ENCODE peak calls at places on chromosomes 5 and 9, in seven cellular contexts. R, T, G, U, M, O and Q are unnamed samples.
A peak's percentile ranks its signal among the peaks of the same experiment; 100 is the strongest.

GRCh38 chr5:152861231-152861630 is 456.2 kb upstream of the NMUR2 start:
- DNase-seq in R (no peak), T (no peak), G (no peak), U (no peak), M (no peak), O (no peak), Q (no peak)

GRCh38 chr9:74496819-74497749 is at the start of gene RORB:
- DNase-seq in R (peak; percentile 31), T (no peak), G (no peak), U (peak; percentile 71), M (no peak), O (no peak), Q (peak; percentile 71)

GRCh38 chr9:103837940-103838339 is 256.2 kb upstream of the SMC2 start:
- DNase-seq in R (no peak), T (no peak), G (no peak), U (no peak), M (no peak), O (no peak), Q (no peak)

GRCh38 chr9:98172604-98173003 is 19.8 kb downstream of the CORO2A start:
- DNase-seq in R (no peak), T (no peak), G (no peak), U (no peak), M (no peak), O (no peak), Q (no peak)

GRCh38 chr9:81619353-81620008 is 69.9 kb downstream of the TLE1 start:
- DNase-seq in R (no peak), T (peak; percentile 69), G (peak; percentile 67), U (no peak), M (no peak), O (peak; percentile 91), Q (peak; percentile 83)

GRCh38 chr5:168125445-168126199 is 165.8 kb upstream of the WWC1 start:
- DNase-seq in R (no peak), T (no peak), G (no peak), U (no peak), M (no peak), O (no peak), Q (no peak)

GRCh38 chr5:56693220-56693579 is 122.1 kb upstream of the MAP3K1 start:
- DNase-seq in R (no peak), T (no peak), G (no peak), U (no peak), M (no peak), O (no peak), Q (no peak)

GRCh38 chr9:7137571-7137970 is 379.8 kb downstream of the KDM4C start:
- DNase-seq in R (no peak), T (no peak), G (no peak), U (no peak), M (no peak), O (no peak), Q (no peak)

GRCh38 chr9:134130503-134131375 is 5.1 kb upstream of the WDR5 start:
- DNase-seq in R (no peak), T (no peak), G (no peak), U (no peak), M (no peak), O (no peak), Q (no peak)

GRCh38 chr9:16131269-16131668 is 578.4 kb downstream of the CCDC171 start:
- DNase-seq in R (no peak), T (peak; percentile 67), G (no peak), U (no peak), M (no peak), O (no peak), Q (peak; percentile 89)
- TF ChIP-seq CTCF in R (no peak), T (peak; percentile 72), G (peak; percentile 21), U (no peak), M (no peak), O (peak; percentile 47), Q (peak; percentile 70)

GRCh38 chr9:135830496-135830895 is 76.8 kb downstream of the CAMSAP1 start:
- DNase-seq in R (no peak), T (peak; percentile 9), G (peak; percentile 14), U (no peak), M (no peak), O (peak; percentile 6), Q (peak; percentile 44)
- H3K4me3 ChIP-seq in R (no peak overlapping the region), T (no peak overlapping the region), G (no peak overlapping the region), U (no peak overlapping the region), M (no peak overlapping the region), O (no peak overlapping the region), Q (no peak overlapping the region)

GRCh38 chr5:91245871-91246270 is 137.2 kb downstream of the ARRDC3 start:
- DNase-seq in R (no peak), T (no peak), G (no peak), U (no peak), M (no peak), O (no peak), Q (peak; percentile 39)
- TF ChIP-seq CTCF in R (no peak), T (no peak), G (no peak), U (no peak), M (no peak), O (peak; percentile 5), Q (no peak)

GRCh38 chr5:81787843-81788242 is 36.9 kb upstream of the SSBP2 start:
- DNase-seq in R (no peak), T (peak; percentile 55), G (no peak), U (peak; percentile 73), M (no peak), O (peak; percentile 34), Q (peak; percentile 85)
- H3K4me3 ChIP-seq in R (no peak overlapping the region), T (no peak overlapping the region), G (no peak overlapping the region), U (peak overlapping the region; percentile 6), M (no peak overlapping the region), O (no peak overlapping the region), Q (no peak overlapping the region)

GRCh38 chr5:45642370-45642769 is 53.8 kb downstream of the HCN1 start:
- DNase-seq in R (no peak), T (no peak), G (no peak), U (no peak), M (no peak), O (no peak), Q (no peak)

GRCh38 chr5:45643051-45643450 is 53.1 kb downstream of the HCN1 start:
- DNase-seq in R (no peak), T (no peak), G (no peak), U (no peak), M (no peak), O (no peak), Q (no peak)

GRCh38 chr5:45639038-45639437 is 57.1 kb downstream of the HCN1 start:
- DNase-seq in R (no peak), T (no peak), G (no peak), U (no peak), M (no peak), O (no peak), Q (peak; percentile 2)
- TF ChIP-seq CTCF in R (no peak), T (no peak), G (no peak), U (no peak), M (no peak), O (no peak), Q (no peak)

GRCh38 chr5:58958701-58959100 is 375.8 kb downstream of the RAB3C start:
- DNase-seq in R (no peak), T (no peak), G (no peak), U (no peak), M (no peak), O (no peak), Q (no peak)
- H3K4me3 ChIP-seq in R (no peak overlapping the region), T (no peak overlapping the region), G (no peak overlapping the region), U (no peak overlapping the region), M (no peak overlapping the region), O (no peak overlapping the region), Q (no peak overlapping the region)

GRCh38 chr5:8864053-8864452 is 681.8 kb downstream of the SEMA5A start:
- DNase-seq in R (no peak), T (no peak), G (no peak), U (no peak), M (no peak), O (no peak), Q (peak; percentile 58)
- TF ChIP-seq CTCF in R (no peak), T (peak; percentile 76), G (peak; percentile 40), U (no peak), M (no peak), O (peak; percentile 53), Q (peak; percentile 68)

DNA sequence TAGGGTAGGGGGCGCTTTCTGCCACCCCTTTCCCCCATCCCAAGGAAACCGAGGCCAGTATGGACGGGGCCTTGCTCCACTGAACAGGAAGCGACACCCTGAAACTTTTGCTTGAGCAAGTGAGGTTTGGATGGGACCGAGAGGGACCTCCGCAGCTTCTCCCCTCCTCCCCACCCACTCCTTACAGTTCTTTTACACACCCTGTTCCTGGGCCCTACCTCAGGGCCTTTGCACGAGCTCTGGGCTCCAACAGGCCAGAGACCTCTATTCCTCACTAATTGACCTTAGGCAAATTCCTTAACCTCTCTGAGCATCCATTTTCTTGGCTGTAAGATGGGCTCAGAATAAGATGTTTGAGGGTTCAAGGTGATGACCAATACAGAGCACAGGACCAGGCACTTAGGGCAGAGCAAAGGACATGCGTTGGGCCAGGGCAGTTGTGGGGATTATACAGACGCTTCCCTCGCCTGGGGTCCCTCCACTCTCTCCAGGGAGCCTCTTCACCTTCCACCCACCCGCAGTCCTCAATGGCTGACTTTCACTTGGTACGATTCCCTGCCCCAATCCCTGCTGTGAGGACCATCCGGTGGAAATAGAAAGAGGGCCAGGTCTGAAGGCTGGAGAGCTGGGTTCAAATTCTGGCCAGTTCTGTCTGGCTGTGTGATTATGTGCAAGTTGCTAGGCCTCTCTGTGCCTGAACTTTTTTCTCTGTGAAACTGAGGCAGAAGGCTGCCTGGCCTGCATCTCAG is 206.3 kb upstream of the IER5L start:
- DNase-seq in R (no peak), T (no peak), G (no peak), U (peak; percentile 50), M (no peak), O (no peak), Q (no peak)
- H3K4me3 ChIP-seq in R (peak overlapping the region; percentile 46), T (peak overlapping the region; percentile 54), G (no peak overlapping the region), U (peak overlapping the region; percentile 74), M (peak overlapping the region; percentile 48), O (no peak overlapping the region), Q (peak overlapping the region; percentile 57)

DNA sequence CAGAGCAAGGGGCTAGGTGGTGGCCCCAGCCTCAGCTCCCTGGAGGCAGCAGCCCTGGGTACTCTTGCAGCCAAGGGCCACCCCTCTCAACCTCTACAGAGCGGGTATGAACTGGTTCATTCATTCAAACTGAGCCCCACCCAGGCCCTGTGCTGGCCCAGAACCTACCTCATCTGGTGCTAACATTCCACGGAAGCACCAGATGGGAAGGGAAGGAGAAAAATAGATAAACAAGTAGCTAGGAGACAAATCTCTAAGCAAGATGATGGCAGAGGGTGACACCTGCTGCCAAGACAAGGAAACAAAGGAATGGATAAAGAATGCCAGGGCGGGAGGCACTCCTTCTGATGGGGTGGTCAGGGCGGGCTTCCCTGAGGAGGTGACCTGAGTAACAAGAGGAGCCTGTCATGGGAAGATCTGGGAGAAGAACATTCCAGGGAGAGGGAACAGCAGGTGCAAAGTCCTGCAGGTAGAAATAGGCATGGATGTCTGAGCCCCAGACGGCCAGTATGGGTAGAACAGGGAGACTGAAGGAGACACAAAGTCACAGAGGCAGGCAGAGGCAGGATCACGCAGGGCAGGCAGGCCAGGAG is 6.1 kb downstream of the ST6GALNAC4 start:
- DNase-seq in R (no peak), T (no peak), G (no peak), U (no peak), M (no peak), O (no peak), Q (peak; percentile 58)
- TF ChIP-seq CTCF in R (peak; percentile 17), T (peak; percentile 28), G (no peak), U (no peak), M (no peak), O (no peak), Q (peak; percentile 28)